ENCODE peak calls at places on chromosomes 5 and 9, in seven cellular contexts. One of them, this sample, is unnamed.
A peak's percentile ranks its signal among the peaks of the same experiment; 100 is the strongest.

GRCh38 chr5:138488481-138488945 is 23.2 kb downstream of the EGR1 start:
- DNase-seq in body of pancreas: peak; percentile 43
- DNase-seq in sigmoid colon: no peak
- DNase-seq in uterus: no peak
- DNase-seq in fibroblast of lung: peak; percentile 82
- DNase-seq in tibial nerve: no peak
- DNase-seq in HCT116: no peak
- DNase-seq in this sample: no peak

GRCh38 chr5:55734658-55735057 is 3.2 kb upstream of the DDX4 start:
- DNase-seq in sigmoid colon: no peak
- DNase-seq in uterus: no peak
- DNase-seq in body of pancreas: no peak
- DNase-seq in HCT116: no peak
- DNase-seq in tibial nerve: no peak
- DNase-seq in fibroblast of lung: no peak
- DNase-seq in this sample: no peak

GRCh38 chr5:131379723-131380122 is 115.9 kb downstream of the CDC42SE2 start:
- DNase-seq in fibroblast of lung: peak; percentile 83
- DNase-seq in uterus: no peak
- DNase-seq in sigmoid colon: no peak
- DNase-seq in HCT116: no peak
- DNase-seq in tibial nerve: no peak
- DNase-seq in body of pancreas: peak; percentile 14
- DNase-seq in this sample: no peak

GRCh38 chr5:96330532-96331140 is 102.4 kb downstream of the PCSK1 start:
- DNase-seq in uterus: no peak
- DNase-seq in tibial nerve: no peak
- DNase-seq in body of pancreas: no peak
- DNase-seq in sigmoid colon: no peak
- DNase-seq in HCT116: no peak
- DNase-seq in fibroblast of lung: no peak
- DNase-seq in this sample: no peak

GRCh38 chr5:147530801-147531389 is 21.0 kb upstream of the DPYSL3 start:
- DNase-seq in uterus: no peak
- DNase-seq in HCT116: no peak
- DNase-seq in sigmoid colon: no peak
- DNase-seq in body of pancreas: no peak
- DNase-seq in fibroblast of lung: peak; percentile 91
- DNase-seq in tibial nerve: no peak
- DNase-seq in this sample: no peak

GRCh38 chr5:67319935-67320725 is 123.5 kb upstream of the CD180 start:
- DNase-seq in uterus: no peak
- DNase-seq in sigmoid colon: no peak
- DNase-seq in body of pancreas: no peak
- DNase-seq in HCT116: no peak
- DNase-seq in tibial nerve: no peak
- DNase-seq in fibroblast of lung: peak; percentile 88
- DNase-seq in this sample: no peak

GRCh38 chr5:134099288-134099872 is 15.1 kb upstream of the TCF7 start:
- DNase-seq in HCT116: no peak
- DNase-seq in body of pancreas: no peak
- DNase-seq in sigmoid colon: no peak
- DNase-seq in uterus: no peak
- DNase-seq in fibroblast of lung: no peak
- DNase-seq in tibial nerve: no peak
- DNase-seq in this sample: no peak

GRCh38 chr5:169650701-169651331 is 13.7 kb downstream of the DOCK2 start:
- DNase-seq in HCT116: no peak
- DNase-seq in fibroblast of lung: peak; percentile 91
- DNase-seq in uterus: no peak
- DNase-seq in sigmoid colon: no peak
- DNase-seq in body of pancreas: no peak
- DNase-seq in tibial nerve: no peak
- DNase-seq in this sample: no peak

GRCh38 chr5:41291323-41291722 is 78.0 kb upstream of the C6 start:
- DNase-seq in tibial nerve: no peak
- DNase-seq in sigmoid colon: no peak
- DNase-seq in body of pancreas: no peak
- DNase-seq in fibroblast of lung: no peak
- DNase-seq in uterus: no peak
- DNase-seq in HCT116: no peak
- DNase-seq in this sample: no peak

GRCh38 chr5:763998-764781 is 20.3 kb downstream of the ZDHHC11B start:
- DNase-seq in HCT116: no peak
- DNase-seq in body of pancreas: no peak
- DNase-seq in tibial nerve: no peak
- DNase-seq in fibroblast of lung: no peak
- DNase-seq in sigmoid colon: peak; percentile 68
- DNase-seq in uterus: no peak
- DNase-seq in this sample: no peak

DNA sequence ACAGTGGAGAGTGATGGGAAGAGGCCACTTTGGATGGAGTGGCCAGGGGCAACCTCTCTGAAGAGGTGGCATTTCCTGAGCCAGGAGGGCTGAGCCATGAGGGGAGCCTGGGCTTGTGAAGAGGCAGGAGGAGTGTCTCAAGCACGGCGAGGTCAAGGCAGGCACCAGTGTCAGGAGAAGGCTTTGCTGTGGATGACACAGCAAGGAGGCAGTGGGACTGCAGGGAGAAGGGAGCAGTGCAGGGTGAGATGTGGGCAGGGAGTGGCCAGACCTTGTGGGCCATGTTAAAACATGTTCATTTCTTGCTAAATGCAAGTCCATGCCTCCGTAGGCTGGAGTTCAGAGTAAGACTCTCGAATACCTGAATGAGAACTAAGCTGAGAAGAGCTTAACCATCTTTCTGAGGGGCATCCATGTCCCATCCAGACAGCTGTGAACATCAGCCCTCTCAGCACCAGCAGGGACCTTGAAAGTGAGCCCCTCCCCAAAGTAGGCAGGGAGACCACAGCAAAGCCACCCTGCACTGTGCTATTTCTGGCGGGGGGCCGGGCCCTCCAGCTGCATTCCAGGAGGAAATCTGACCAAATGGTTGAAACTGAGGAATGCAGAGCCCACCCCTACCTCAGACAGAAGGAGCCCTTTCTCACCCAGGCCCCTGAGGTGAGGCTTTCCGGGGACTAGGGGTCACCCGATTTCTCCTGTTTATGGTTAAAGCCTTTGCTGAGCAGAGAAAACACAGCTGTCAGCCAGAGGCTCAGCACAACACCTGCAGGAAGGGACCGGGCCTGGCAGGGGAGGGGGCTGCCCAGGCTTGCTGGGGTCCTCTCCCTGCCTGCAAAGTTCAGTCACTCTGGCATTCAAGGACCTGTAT is 16.1 kb upstream of the ARSI start:
- DNase-seq in fibroblast of lung: no peak
- DNase-seq in tibial nerve: no peak
- DNase-seq in sigmoid colon: no peak
- DNase-seq in body of pancreas: no peak
- DNase-seq in HCT116: no peak
- DNase-seq in uterus: no peak
- DNase-seq in this sample: no peak
- TF ChIP-seq CTCF in fibroblast of lung: no peak
- TF ChIP-seq CTCF in tibial nerve: no peak
- TF ChIP-seq CTCF in sigmoid colon: no peak
- TF ChIP-seq CTCF in body of pancreas: no peak
- TF ChIP-seq CTCF in HCT116: no peak
- TF ChIP-seq CTCF in uterus: no peak
- TF ChIP-seq CTCF in this sample: no peak

GRCh38 chr5:12174734-12175133 is 270.5 kb upstream of the CTNND2 start:
- DNase-seq in HCT116: no peak
- DNase-seq in uterus: no peak
- DNase-seq in body of pancreas: no peak
- DNase-seq in sigmoid colon: no peak
- DNase-seq in tibial nerve: no peak
- DNase-seq in fibroblast of lung: no peak
- DNase-seq in this sample: no peak

GRCh38 chr5:12177851-12178250 is 273.6 kb upstream of the CTNND2 start:
- DNase-seq in fibroblast of lung: no peak
- DNase-seq in HCT116: no peak
- DNase-seq in sigmoid colon: no peak
- DNase-seq in uterus: no peak
- DNase-seq in body of pancreas: no peak
- DNase-seq in tibial nerve: no peak
- DNase-seq in this sample: no peak

GRCh38 chr5:12177225-12177624 is 273.0 kb upstream of the CTNND2 start:
- DNase-seq in body of pancreas: no peak
- DNase-seq in fibroblast of lung: no peak
- DNase-seq in uterus: no peak
- DNase-seq in sigmoid colon: no peak
- DNase-seq in tibial nerve: no peak
- DNase-seq in HCT116: no peak
- DNase-seq in this sample: no peak

DNA sequence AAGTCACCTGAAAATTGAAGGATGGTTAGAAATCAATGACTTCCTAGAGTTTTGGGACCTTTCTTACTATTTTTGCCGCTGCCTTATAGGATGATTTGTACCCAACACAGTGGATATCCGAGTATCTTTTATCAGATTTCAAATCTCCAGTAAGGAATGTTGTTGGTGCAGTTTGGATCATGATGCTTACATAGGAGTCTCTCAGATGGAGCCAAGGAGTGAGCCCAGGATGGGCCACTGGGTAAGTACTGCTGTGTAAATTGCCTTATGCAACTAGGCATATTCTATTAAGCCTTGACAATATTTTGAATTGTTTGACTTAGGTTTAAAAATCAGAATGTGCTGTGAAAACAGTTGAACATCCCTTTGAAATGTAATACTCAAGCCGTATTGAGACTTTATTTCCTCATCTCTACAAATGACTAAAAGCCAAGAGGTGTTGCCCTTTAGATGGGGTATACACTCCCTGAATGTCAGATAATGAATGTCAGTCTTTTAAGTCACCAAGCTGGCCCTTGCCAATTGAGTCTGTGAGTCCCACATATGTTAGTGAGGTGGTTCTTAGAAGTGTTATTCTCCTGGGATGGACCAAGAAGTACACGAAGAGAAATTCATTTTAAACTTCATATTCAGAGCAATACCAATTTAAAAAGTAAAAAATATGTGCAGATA is 271.8 kb upstream of the CTNND2 start:
- DNase-seq in sigmoid colon: no peak
- DNase-seq in uterus: no peak
- DNase-seq in body of pancreas: no peak
- DNase-seq in tibial nerve: no peak
- DNase-seq in HCT116: no peak
- DNase-seq in fibroblast of lung: no peak
- DNase-seq in this sample: no peak
- H3K36me3 ChIP-seq in sigmoid colon: no peaks in the 10 kb centered on the region
- H3K36me3 ChIP-seq in uterus: no peaks in the 10 kb centered on the region
- H3K36me3 ChIP-seq in body of pancreas: no peaks in the 10 kb centered on the region
- H3K36me3 ChIP-seq in tibial nerve: no peaks in the 10 kb centered on the region
- H3K36me3 ChIP-seq in HCT116: no peaks in the 10 kb centered on the region
- H3K36me3 ChIP-seq in fibroblast of lung: no peaks in the 10 kb centered on the region
- H3K36me3 ChIP-seq in this sample: no peaks in the 10 kb centered on the region

GRCh38 chr9:114119242-114120191 is 20.4 kb upstream of the KIF12 start:
- DNase-seq in uterus: no peak
- DNase-seq in tibial nerve: no peak
- DNase-seq in fibroblast of lung: no peak
- DNase-seq in sigmoid colon: no peak
- DNase-seq in HCT116: no peak
- DNase-seq in body of pancreas: no peak
- DNase-seq in this sample: peak; percentile 38

GRCh38 chr9:114117614-114117995 is 18.5 kb upstream of the KIF12 start:
- DNase-seq in uterus: no peak
- DNase-seq in sigmoid colon: no peak
- DNase-seq in tibial nerve: no peak
- DNase-seq in HCT116: no peak
- DNase-seq in body of pancreas: no peak
- DNase-seq in fibroblast of lung: no peak
- DNase-seq in this sample: no peak

GRCh38 chr9:114116061-114116747 is 17.1 kb upstream of the KIF12 start:
- DNase-seq in uterus: no peak
- DNase-seq in fibroblast of lung: no peak
- DNase-seq in body of pancreas: no peak
- DNase-seq in HCT116: no peak
- DNase-seq in sigmoid colon: no peak
- DNase-seq in tibial nerve: no peak
- DNase-seq in this sample: peak; percentile 31

GRCh38 chr9:114120192-114121014 is 21.3 kb upstream of the KIF12 start:
- DNase-seq in HCT116: no peak
- DNase-seq in sigmoid colon: no peak
- DNase-seq in tibial nerve: no peak
- DNase-seq in body of pancreas: no peak
- DNase-seq in uterus: no peak
- DNase-seq in fibroblast of lung: no peak
- DNase-seq in this sample: peak; percentile 32

DNA sequence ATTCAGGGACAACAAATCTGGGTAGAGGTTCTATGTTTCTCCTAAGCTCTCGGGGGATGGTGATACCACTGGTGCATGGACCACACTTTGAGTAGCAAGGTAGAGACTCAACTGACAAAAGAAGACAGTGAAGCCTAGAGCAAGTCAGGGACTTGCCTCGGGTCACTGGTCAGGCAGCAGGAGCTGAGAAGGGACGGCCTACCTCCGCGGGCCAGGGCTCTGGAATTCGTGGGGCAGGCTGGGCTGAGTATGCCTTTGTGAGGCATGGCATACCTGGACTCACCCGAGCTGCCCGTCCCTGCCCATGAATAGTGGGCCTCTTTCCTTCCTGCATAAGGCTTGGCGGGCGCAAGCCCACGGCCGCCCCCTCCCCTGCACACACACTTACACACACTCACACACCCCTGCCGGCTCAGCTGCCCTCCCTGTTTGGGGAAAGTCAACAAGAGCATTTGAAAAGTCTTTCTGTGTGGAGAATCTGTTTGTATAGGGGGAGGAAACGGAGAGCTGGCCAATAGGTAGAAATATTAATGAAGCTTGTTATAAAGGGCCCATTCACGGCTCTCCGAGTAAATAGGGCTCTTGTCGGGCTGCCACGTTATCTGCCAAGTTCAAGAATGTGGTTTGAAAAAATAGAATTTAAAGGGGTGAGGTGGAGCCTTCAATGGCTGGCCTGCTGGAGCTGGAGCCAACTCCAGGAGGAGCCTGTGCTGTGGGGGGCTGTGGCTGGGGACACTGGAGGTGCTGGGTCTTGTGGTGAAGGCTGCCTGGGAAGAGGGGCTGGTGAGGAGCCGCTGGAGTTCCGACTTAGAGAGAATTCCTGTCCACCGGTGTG is 19.1 kb upstream of the KIF12 start:
- DNase-seq in fibroblast of lung: no peak
- DNase-seq in HCT116: no peak
- DNase-seq in sigmoid colon: no peak
- DNase-seq in tibial nerve: no peak
- DNase-seq in uterus: no peak
- DNase-seq in body of pancreas: peak; percentile 76
- DNase-seq in this sample: no peak
- H3K4me1 ChIP-seq in fibroblast of lung: peaks cover 2% of the 10 kb centered on the region
- H3K4me1 ChIP-seq in HCT116: no peaks in the 10 kb centered on the region
- H3K4me1 ChIP-seq in sigmoid colon: peaks cover 4% of the 10 kb centered on the region
- H3K4me1 ChIP-seq in tibial nerve: no peaks in the 10 kb centered on the region
- H3K4me1 ChIP-seq in uterus: no peaks in the 10 kb centered on the region
- H3K4me1 ChIP-seq in body of pancreas: peaks cover 33% of the 10 kb centered on the region
- H3K4me1 ChIP-seq in this sample: peaks cover 45% of the 10 kb centered on the region

DNA sequence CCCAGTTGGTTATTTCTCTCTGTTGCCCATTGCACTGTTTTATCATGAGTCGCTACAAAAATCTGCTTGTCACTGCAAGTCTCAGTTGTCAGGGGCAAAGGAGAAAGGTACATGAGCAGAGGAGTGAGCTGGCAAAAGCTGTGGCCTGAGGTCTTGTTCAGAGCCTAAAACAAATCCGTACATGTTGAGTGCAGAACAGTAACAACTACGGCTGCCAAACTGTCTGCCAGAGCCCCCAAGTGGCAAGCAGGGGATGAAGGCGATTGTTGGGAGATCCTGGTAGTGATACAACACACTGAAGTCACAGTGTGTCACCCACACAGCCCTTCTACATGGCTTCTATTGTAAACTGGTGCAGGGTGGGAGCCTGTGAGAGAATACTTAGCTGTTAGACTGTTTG is 50.9 kb downstream of the BRINP1 start:
- DNase-seq in sigmoid colon: no peak
- DNase-seq in HCT116: no peak
- DNase-seq in fibroblast of lung: no peak
- DNase-seq in tibial nerve: no peak
- DNase-seq in body of pancreas: no peak
- DNase-seq in uterus: no peak
- DNase-seq in this sample: no peak
- TF ChIP-seq CTCF in sigmoid colon: no peak
- TF ChIP-seq CTCF in HCT116: no peak
- TF ChIP-seq CTCF in fibroblast of lung: no peak
- TF ChIP-seq CTCF in tibial nerve: no peak
- TF ChIP-seq CTCF in body of pancreas: no peak
- TF ChIP-seq CTCF in uterus: no peak
- TF ChIP-seq CTCF in this sample: no peak

This sample was measured in Caco-2.